ENCODE peak calls at places on chromosome 1, in five cellular contexts. E, G, W, V and N are unnamed samples.
A peak's percentile ranks its signal among the peaks of the same experiment; 100 is the strongest.

GRCh38 chr1:197924516-197925123 is 7.4 kb downstream of the LHX9 start:
- DNase-seq in W (no peak), E (peak; percentile 26), G (peak; percentile 62), V (no peak), N (no peak)

GRCh38 chr1:200888349-200888838 is 6.3 kb upstream of the INAVA start:
- DNase-seq in W (no peak), G (no peak), V (no peak), E (no peak), N (no peak)

GRCh38 chr1:107594541-107594940 is 370.4 kb downstream of the VAV3 start:
- DNase-seq in V (no peak), W (no peak), E (peak; percentile 38), G (no peak), N (no peak)

GRCh38 chr1:43247256-43247921 is 22.4 kb upstream of the TMEM125 start:
- DNase-seq in W (no peak), G (no peak), E (no peak), V (no peak), N (no peak)

GRCh38 chr1:5822726-5823125 is 169.5 kb downstream of the NPHP4 start:
- DNase-seq in W (no peak), V (no peak), E (no peak), G (no peak), N (peak; percentile 58)

GRCh38 chr1:39639333-39640130 is at the start of gene HEYL:
- DNase-seq in W (no peak), G (peak; percentile 70), E (no peak), V (peak; percentile 87), N (no peak)

GRCh38 chr1:152473887-152474537 is 36.6 kb upstream of the LCE5A start:
- DNase-seq in W (no peak), G (no peak), E (no peak), V (no peak), N (no peak)

GRCh38 chr1:37945743-37946702 is 830 bp downstream of the INPP5B start:
- DNase-seq in W (peak; percentile 45), G (no peak), V (peak; percentile 84), E (peak; percentile 82), N (peak; percentile 89)

GRCh38 chr1:209720826-209721225 is 16.2 kb downstream of the HSD11B1 start:
- DNase-seq in V (no peak), E (no peak), G (no peak), W (no peak), N (no peak)

GRCh38 chr1:79849388-79849787 is 842.9 kb upstream of the ADGRL4 start:
- DNase-seq in G (no peak), E (no peak), W (no peak), V (no peak), N (no peak)

GRCh38 chr1:230972855-230973271 is 5.8 kb downstream of the TTC13 start:
- DNase-seq in E (peak; percentile 9), V (no peak), G (no peak), W (no peak), N (no peak)

GRCh38 chr1:109490934-109491302 is 3.0 kb upstream of the CYB561D1 start:
- DNase-seq in V (no peak), G (no peak), E (no peak), W (no peak), N (no peak)
- TF ChIP-seq CTCF in V (no peak), G (no peak), E (no peak), W (no peak), N (peak; percentile 26)

DNA sequence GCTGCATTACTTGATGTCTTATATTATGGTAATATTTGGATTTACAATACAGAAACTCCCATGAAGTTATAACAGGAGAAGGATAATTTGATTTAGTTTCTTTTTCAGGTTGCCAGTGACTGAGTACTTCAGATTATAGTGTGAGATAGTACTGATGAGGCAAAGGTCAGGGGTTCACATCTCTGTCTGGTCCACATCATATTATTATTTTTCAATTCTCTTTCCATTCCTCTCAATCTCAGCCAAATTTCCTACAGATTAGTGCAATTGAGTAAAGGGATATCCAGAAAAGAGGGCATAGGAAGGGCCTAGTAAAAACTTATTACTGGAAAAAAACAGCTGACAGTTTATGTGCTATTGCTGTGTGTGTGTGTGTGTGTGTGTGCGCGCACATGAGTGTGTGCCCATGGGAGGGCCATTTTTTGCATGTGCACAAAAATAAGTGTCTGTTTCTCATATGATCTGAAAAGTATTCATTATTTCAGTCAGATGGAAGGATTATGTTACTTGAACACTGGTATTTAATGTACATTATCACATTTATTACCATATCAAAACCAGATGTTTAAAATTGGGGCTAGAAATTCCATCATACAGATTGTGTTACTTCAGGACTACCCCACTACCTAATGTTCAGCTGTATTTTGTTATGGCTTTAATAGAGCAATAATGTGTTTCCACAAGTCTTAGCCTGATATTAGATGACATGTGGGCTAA is 78.3 kb upstream of the KCNK2 start:
- DNase-seq in W (no peak), V (no peak), G (no peak), E (no peak), N (no peak)
- TF ChIP-seq CTCF in W (no peak), V (no peak), G (no peak), E (no peak), N (no peak)

GRCh38 chr1:180188679-180189175 is 34.1 kb downstream of the QSOX1 start:
- DNase-seq in G (no peak), E (no peak), W (no peak), V (no peak), N (no peak)

GRCh38 chr1:180190091-180190490 is 35.4 kb downstream of the QSOX1 start:
- DNase-seq in E (no peak), V (no peak), W (no peak), G (no peak), N (no peak)

GRCh38 chr1:180187626-180188025 is 33.0 kb downstream of the QSOX1 start:
- DNase-seq in W (no peak), E (no peak), V (no peak), G (no peak), N (no peak)

GRCh38 chr1:180186831-180187230 is 32.2 kb downstream of the QSOX1 start:
- DNase-seq in G (no peak), V (no peak), W (no peak), E (no peak), N (peak; percentile 62)

GRCh38 chr1:180188103-180188506 is 33.4 kb downstream of the QSOX1 start:
- DNase-seq in G (peak; percentile 73), W (peak; percentile 69), V (peak; percentile 69), E (peak; percentile 22), N (no peak)
- TF ChIP-seq CTCF in G (peak; percentile 74), W (peak; percentile 54), V (peak; percentile 55), E (peak; percentile 58), N (peak; percentile 89)

GRCh38 chr1:15064217-15064929 is 89.2 kb upstream of the TMEM51 start:
- DNase-seq in E (no peak), V (no peak), G (no peak), W (no peak), N (no peak)
- TF ChIP-seq CTCF in E (no peak), V (no peak), G (no peak), W (no peak), N (peak; percentile 21)

DNA sequence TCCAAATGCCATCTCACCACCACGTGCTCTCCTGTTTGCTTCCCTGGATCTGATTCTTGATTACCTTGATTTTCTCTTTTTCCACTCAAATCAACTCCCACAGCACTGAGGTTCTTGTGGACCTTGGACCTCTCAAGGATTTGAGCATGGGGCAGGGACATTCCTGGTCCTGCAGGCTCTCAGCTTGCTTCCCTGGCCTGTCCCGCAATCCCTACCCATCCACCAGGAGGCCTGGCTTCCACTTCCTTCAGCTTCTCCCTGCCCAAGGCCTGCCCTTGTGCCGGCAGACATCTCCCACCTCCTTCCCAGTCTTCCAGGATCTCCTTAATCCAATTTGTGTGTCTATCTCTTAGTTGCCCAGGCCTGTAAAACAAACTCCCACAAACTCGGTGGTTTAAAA is 21.6 kb downstream of the PLA2G2A start:
- DNase-seq in G (no peak), W (no peak), V (no peak), E (no peak), N (no peak)
- TF ChIP-seq CTCF in G (peak; percentile 22), W (no peak), V (no peak), E (no peak), N (peak; percentile 8)

GRCh38 chr1:51340380-51340779 is 10.0 kb upstream of the TTC39A start:
- DNase-seq in W (no peak), V (no peak), E (no peak), G (no peak), N (no peak)

GRCh38 chr1:51342591-51343206 is 12.3 kb upstream of the TTC39A start:
- DNase-seq in G (no peak), E (no peak), V (no peak), W (no peak), N (no peak)

GRCh38 chr1:51344276-51344601 is 13.9 kb upstream of the TTC39A start:
- DNase-seq in E (no peak), G (no peak), V (no peak), W (no peak), N (no peak)

GRCh38 chr1:51343624-51344023 is 13.3 kb upstream of the TTC39A start:
- DNase-seq in W (no peak), E (no peak), V (no peak), G (no peak), N (no peak)

DNA sequence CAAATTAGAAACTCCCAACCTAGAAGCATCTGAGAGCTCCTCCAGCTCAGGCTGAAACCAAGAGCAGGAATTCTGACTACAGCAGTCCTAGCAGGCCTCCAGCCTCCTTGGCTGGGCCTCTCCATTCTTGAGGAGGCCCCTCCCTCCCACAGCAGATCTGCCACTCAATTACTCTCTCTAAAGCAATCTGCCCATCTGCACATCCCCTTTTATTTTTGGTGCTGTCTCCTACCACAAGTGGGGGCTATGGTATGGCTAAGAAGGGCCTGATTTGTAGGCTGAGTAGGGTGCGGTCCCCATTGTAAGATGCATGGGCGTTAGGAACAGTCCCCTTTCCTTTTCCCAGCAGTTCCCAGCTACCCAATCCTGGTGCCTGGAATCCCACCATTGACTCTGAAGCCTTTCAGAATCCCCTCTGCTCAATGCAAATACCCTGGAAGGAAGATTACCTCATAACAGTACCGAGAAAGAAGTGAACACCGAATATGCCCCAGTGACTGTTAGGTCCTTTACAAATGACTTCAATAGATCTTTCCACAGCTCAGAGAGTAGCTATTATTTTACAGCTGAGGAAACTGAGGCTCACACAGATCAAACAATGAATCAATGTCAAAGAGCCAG is 11.6 kb upstream of the TTC39A start:
- DNase-seq in E (no peak), G (no peak), V (no peak), W (no peak), N (no peak)
- TF ChIP-seq CTCF in E (no peak), G (no peak), V (no peak), W (no peak), N (peak; percentile 24)